ENCODE peak calls at places on chromosomes 12 and 14, in eight cellular contexts. O, X, G, R, D, J, A and Q are unnamed samples.

GRCh38 chr14:21395450-21395849 is 11.6 kb upstream of the SUPT16H start:
- DNase-seq in X (no peak), A (no peak), J (no peak), D (no peak), O (no peak), G (no peak), R (no peak), Q (no peak)

GRCh38 chr12:105420046-105420445 is 89.6 kb downstream of the C12orf75 start:
- DNase-seq in A (no peak), X (no peak), D (no peak), R (no peak), G (no peak), J (no peak), O (no peak), Q (no peak)

GRCh38 chr12:1356285-1356684 is 238.1 kb downstream of the FBXL14 start:
- DNase-seq in O (no peak), J (no peak), G (no peak), D (peak; percentile 29), R (no peak), A (no peak), X (no peak), Q (no peak)

GRCh38 chr12:7068240-7068993 is 7.9 kb downstream of the C1S start:
- DNase-seq in O (no peak), A (no peak), D (no peak), G (peak; percentile 49), R (no peak), J (no peak), X (no peak), Q (no peak)

GRCh38 chr14:95713596-95714371 is at the start of gene TCL1A:
- DNase-seq in R (no peak), J (peak; percentile 88), D (no peak), A (no peak), X (peak; percentile 81), G (no peak), O (no peak), Q (no peak)

GRCh38 chr12:45214071-45214470 is 1.8 kb upstream of the ANO6 start:
- DNase-seq in G (no peak), D (no peak), R (no peak), X (no peak), O (no peak), A (no peak), J (no peak), Q (no peak)

GRCh38 chr14:101558739-101559240 is 2.5 kb upstream of the DIO3 start:
- DNase-seq in G (no peak), O (no peak), A (no peak), D (peak; percentile 5), X (no peak), R (no peak), J (no peak), Q (no peak)

GRCh38 chr12:89350661-89351488 is 1.4 kb downstream of the DUSP6 start:
- DNase-seq in X (peak; percentile 70), O (no peak), D (peak; percentile 45), G (peak; percentile 59), A (no peak), R (no peak), J (no peak), Q (peak; percentile 7)

GRCh38 chr12:73225371-73225937 is 953.3 kb downstream of the TRHDE start:
- DNase-seq in A (no peak), J (no peak), D (no peak), R (no peak), X (no peak), O (no peak), G (no peak), Q (no peak)

GRCh38 chr14:35492569-35493014 is 41.4 kb upstream of the INSM2 start:
- DNase-seq in J (no peak), D (no peak), G (no peak), A (no peak), R (no peak), X (no peak), O (no peak), Q (no peak)

GRCh38 chr14:85002846-85003245 is 527.1 kb upstream of the FLRT2 start:
- DNase-seq in O (no peak), D (peak; percentile 3), A (no peak), G (no peak), X (no peak), R (no peak), J (no peak), Q (no peak)

GRCh38 chr12:127559349-127560040 is 707.5 kb upstream of the TMEM132C start:
- DNase-seq in X (peak; percentile 92), J (peak; percentile 83), O (no peak), G (peak; percentile 83), A (peak; percentile 52), R (peak; percentile 72), D (peak; percentile 81), Q (peak; percentile 5)

GRCh38 chr14:106024983-106025604 is 498.7 kb downstream of the TMEM121 start:
- DNase-seq in G (no peak), O (no peak), J (no peak), R (no peak), D (no peak), A (no peak), X (no peak), Q (no peak)

GRCh38 chr12:132513070-132513398 is 23.1 kb downstream of the FBRSL1 start:
- DNase-seq in A (no peak), O (no peak), G (peak; percentile 35), J (no peak), D (peak; percentile 73), R (no peak), X (no peak), Q (no peak)

GRCh38 chr14:63318835-63319234 is at the start of gene GPHB5:
- DNase-seq in R (no peak), J (no peak), A (no peak), D (no peak), O (no peak), X (no peak), G (no peak), Q (no peak)

GRCh38 chr14:60590907-60591510 is 58.3 kb downstream of the SIX1 start:
- DNase-seq in O (no peak), R (no peak), J (no peak), G (no peak), X (no peak), D (no peak), A (no peak), Q (no peak)

GRCh38 chr12:69687390-69687789 is 11.7 kb downstream of the BEST3 start:
- DNase-seq in J (no peak), A (no peak), O (no peak), R (no peak), D (peak; percentile 31), G (peak; percentile 14), X (no peak), Q (no peak)

GRCh38 chr14:55802986-55803431 is 223.0 kb downstream of the KTN1 start:
- DNase-seq in G (peak; percentile 53), R (no peak), A (peak; percentile 67), X (no peak), J (no peak), O (no peak), D (peak; percentile 25), Q (no peak)

GRCh38 chr14:25833341-25834121 is 764.3 kb downstream of the NOVA1 start:
- DNase-seq in O (peak; percentile 41), R (peak; percentile 81), J (peak; percentile 48), D (peak; percentile 42), X (peak; percentile 81), A (peak; percentile 4), G (peak; percentile 68), Q (no peak)

GRCh38 chr12:7110661-7111060 is 1.6 kb upstream of the C1RL start:
- DNase-seq in O (no peak), G (no peak), J (no peak), A (no peak), D (no peak), X (no peak), R (no peak), Q (no peak)

GRCh38 chr12:47408171-47408871 is 297.5 kb downstream of the RPAP3 start:
- DNase-seq in O (no peak), X (peak; percentile 83), D (no peak), R (no peak), G (no peak), A (peak; percentile 26), J (peak; percentile 54), Q (peak; percentile 22)

GRCh38 chr14:50085570-50086315 is 30.6 kb downstream of the VCPKMT start:
- DNase-seq in A (no peak), O (no peak), J (no peak), D (no peak), G (peak; percentile 35), R (no peak), X (no peak), Q (no peak)

GRCh38 chr12:65189028-65189718 is 19.8 kb downstream of the LEMD3 start:
- DNase-seq in J (no peak), A (no peak), X (no peak), O (no peak), D (no peak), R (no peak), G (no peak), Q (no peak)

GRCh38 chr14:64636980-64637429 is 67.2 kb upstream of the PLEKHG3 start:
- DNase-seq in O (no peak), D (no peak), J (no peak), G (no peak), R (no peak), A (no peak), X (no peak), Q (no peak)
- TF ChIP-seq CTCF in O (peak; percentile 20), D (no peak), J (no peak), G (no peak), R (no peak), A (peak; percentile 65), X (no peak), Q (peak; percentile 47)

GRCh38 chr12:110704750-110705149 is 15.8 kb upstream of the HVCN1 start:
- DNase-seq in J (peak; percentile 74), X (peak; percentile 81), A (peak; percentile 24), O (no peak), R (no peak), G (no peak), D (no peak), Q (no peak)
- TF ChIP-seq CTCF in J (peak; percentile 57), X (peak; percentile 72), A (no peak), O (peak; percentile 41), R (no peak), G (peak; percentile 23), D (no peak), Q (no peak)

DNA sequence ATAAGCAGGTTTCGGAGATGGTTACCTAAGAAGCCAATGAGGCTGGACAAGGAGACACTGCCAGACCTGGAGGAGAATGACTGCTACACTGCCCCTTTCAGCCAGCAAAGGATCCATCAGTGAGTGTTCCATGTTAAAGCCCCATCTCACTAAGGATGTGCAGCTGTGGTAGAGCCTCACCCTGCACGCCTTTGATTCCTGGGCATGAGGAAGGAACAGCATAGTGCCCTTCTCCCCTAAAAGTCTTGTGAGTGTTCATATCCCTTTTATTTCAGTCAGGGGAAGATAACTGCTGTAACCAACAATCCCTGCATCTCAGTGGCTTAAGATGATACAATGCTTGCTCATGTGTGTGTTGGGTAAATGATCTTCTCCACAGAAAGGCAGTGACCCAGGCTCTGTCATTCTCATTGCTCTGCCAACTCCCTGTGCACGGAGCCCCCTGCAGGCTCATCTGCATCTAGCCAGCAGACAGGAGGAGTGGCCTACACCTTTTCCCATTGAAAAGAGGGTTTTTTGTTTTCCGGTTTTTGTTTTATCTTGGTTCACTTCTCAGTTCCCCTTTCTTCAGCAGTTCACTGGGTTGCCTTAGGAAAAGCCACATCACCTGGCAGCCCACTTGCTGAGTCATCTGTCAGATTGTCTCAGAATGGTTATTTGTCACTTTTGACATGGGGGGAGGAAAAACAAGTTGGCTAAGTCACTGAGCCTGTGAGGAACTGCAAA is 193.1 kb downstream of the ANO4 start:
- DNase-seq in J (peak; percentile 77), A (peak; percentile 14), G (peak; percentile 62), D (peak; percentile 22), X (peak; percentile 93), R (peak; percentile 59), O (peak; percentile 8), Q (no peak)
- TF ChIP-seq CTCF in J (peak; percentile 70), A (no peak), G (peak; percentile 69), D (peak; percentile 58), X (peak; percentile 83), R (peak; percentile 35), O (peak; percentile 60), Q (no peak)

GRCh38 chr12:130768120-130768519 is 52.0 kb upstream of the RIMBP2 start:
- DNase-seq in X (no peak), D (no peak), G (no peak), O (no peak), R (no peak), J (no peak), A (peak; percentile 78), Q (no peak)
- TF ChIP-seq CTCF in X (no peak), D (no peak), G (no peak), O (no peak), R (no peak), J (no peak), A (no peak), Q (no peak)